ENCODE peak calls at places on chromosome 22, in five cellular contexts. One of them, this sample, is unnamed.

GRCh38 chr22:46589141-46589748 is 30.9 kb upstream of the GRAMD4 start:
- DNase-seq in astrocyte of the hippocampus: no peak
- DNase-seq in M059J: no peak
- DNase-seq in H1: no peak
- DNase-seq in astrocyte of the spinal cord: no peak
- DNase-seq in this sample: no peak

GRCh38 chr22:48632641-48633246 is 1194.9 kb downstream of the BRD1 start:
- DNase-seq in astrocyte of the hippocampus: no peak
- DNase-seq in M059J: no peak
- DNase-seq in H1: no peak
- DNase-seq in astrocyte of the spinal cord: no peak
- DNase-seq in this sample: no peak

GRCh38 chr22:25084405-25085107 is 115.1 kb upstream of the CRYBB3 start:
- DNase-seq in astrocyte of the hippocampus: no peak
- DNase-seq in M059J: peak; percentile 34
- DNase-seq in H1: no peak
- DNase-seq in astrocyte of the spinal cord: no peak
- DNase-seq in this sample: no peak

GRCh38 chr22:49449811-49450386 is 377.8 kb downstream of the BRD1 start:
- DNase-seq in astrocyte of the hippocampus: no peak
- DNase-seq in M059J: no peak
- DNase-seq in H1: no peak
- DNase-seq in astrocyte of the spinal cord: no peak
- DNase-seq in this sample: no peak

GRCh38 chr22:46551996-46552395 is 14.6 kb upstream of the CELSR1 start:
- DNase-seq in astrocyte of the hippocampus: no peak
- DNase-seq in M059J: no peak
- DNase-seq in H1: no peak
- DNase-seq in astrocyte of the spinal cord: no peak
- DNase-seq in this sample: no peak

GRCh38 chr22:46593211-46593676 is 26.9 kb upstream of the GRAMD4 start:
- DNase-seq in astrocyte of the hippocampus: peak; percentile 28
- DNase-seq in M059J: no peak
- DNase-seq in H1: no peak
- DNase-seq in astrocyte of the spinal cord: no peak
- DNase-seq in this sample: no peak

GRCh38 chr22:37609240-37610152 is 862 bp downstream of the GGA1 start:
- DNase-seq in astrocyte of the hippocampus: no peak
- DNase-seq in M059J: no peak
- DNase-seq in H1: no peak
- DNase-seq in astrocyte of the spinal cord: no peak
- DNase-seq in this sample: no peak

GRCh38 chr22:49645257-49645656 is 182.4 kb downstream of the BRD1 start:
- DNase-seq in astrocyte of the hippocampus: no peak
- DNase-seq in M059J: no peak
- DNase-seq in H1: no peak
- DNase-seq in astrocyte of the spinal cord: no peak
- DNase-seq in this sample: no peak

GRCh38 chr22:40241200-40241763 is 63.6 kb downstream of the TNRC6B start:
- DNase-seq in astrocyte of the hippocampus: no peak
- DNase-seq in M059J: no peak
- DNase-seq in H1: no peak
- DNase-seq in astrocyte of the spinal cord: no peak
- DNase-seq in this sample: no peak

This sample was measured in activated effector memory CD4-positive, alpha-beta T cell treated with anti-CD3 and anti-CD28 coated beads, Interleukin-2, amount 50 U/mL, for 16 hours.